ENCODE peak calls at places on chromosomes 3 and 15, in eight cellular contexts. I, W, V, P, U, T, B and A are unnamed samples.

GRCh38 chr3:2511356-2511755 is 412.7 kb downstream of the CNTN4 start:
- DNase-seq in B (no peak), T (no peak), I (no peak), V (no peak), W (no peak), P (peak), U (no peak), A (no peak)

GRCh38 chr3:57597240-57597972 is at the start of gene ARF4:
- DNase-seq in U (peak), B (peak), P (peak), W (peak), T (peak), I (peak), V (peak), A (peak)

GRCh38 chr3:1696654-1697275 is 401.9 kb upstream of the CNTN4 start:
- DNase-seq in P (no peak), W (no peak), I (no peak), U (no peak), V (no peak), B (no peak), T (no peak), A (peak)

GRCh38 chr3:123651449-123652345 is 66.8 kb upstream of the HACD2 start:
- DNase-seq in I (no peak), P (no peak), T (no peak), W (no peak), V (no peak), B (no peak), U (no peak), A (no peak)

GRCh38 chr3:129277829-129278271 is 820 bp upstream of the HMCES start:
- DNase-seq in I (no peak), V (peak), T (no peak), B (peak), P (no peak), W (no peak), U (peak), A (no peak)

GRCh38 chr15:60782316-60782715 is 303.4 kb upstream of the ICE2 start:
- DNase-seq in I (no peak), P (no peak), W (no peak), U (no peak), V (no peak), T (no peak), B (no peak), A (no peak)

GRCh38 chr15:92365079-92365478 is 28.6 kb upstream of the ST8SIA2 start:
- DNase-seq in P (no peak), V (peak), W (no peak), U (peak), T (no peak), B (no peak), I (no peak), A (no peak)

GRCh38 chr3:56844536-56844935 is 42.8 kb upstream of the ARHGEF3 start:
- DNase-seq in T (no peak), B (no peak), I (no peak), P (no peak), V (no peak), U (no peak), W (no peak), A (no peak)

GRCh38 chr3:170021083-170021482 is 16.7 kb upstream of the GPR160 start:
- DNase-seq in T (no peak), B (peak), V (no peak), W (no peak), U (peak), P (no peak), I (no peak), A (no peak)

GRCh38 chr3:69770976-69771634 is 31.8 kb downstream of the MITF start:
- DNase-seq in U (no peak), I (peak), T (no peak), B (no peak), V (no peak), P (no peak), W (no peak), A (no peak)

GRCh38 chr15:92454525-92455105 is 60.9 kb downstream of the ST8SIA2 start:
- DNase-seq in V (no peak), U (no peak), W (no peak), P (no peak), I (no peak), T (no peak), B (no peak), A (no peak)

GRCh38 chr3:14295777-14296176 is 106.6 kb upstream of the SLC6A6 start:
- DNase-seq in V (no peak), I (peak), B (no peak), U (no peak), W (no peak), T (no peak), P (no peak), A (no peak)

GRCh38 chr3:97161169-97161568 is 346.8 kb downstream of the EPHA6 start:
- DNase-seq in W (no peak), P (no peak), B (no peak), I (no peak), U (no peak), V (no peak), T (no peak), A (no peak)

GRCh38 chr3:85864896-85865295 is 906.1 kb downstream of the CADM2 start:
- DNase-seq in P (no peak), V (peak), B (no peak), U (no peak), W (no peak), I (no peak), T (no peak), A (no peak)

GRCh38 chr3:85313380-85313779 is 354.6 kb downstream of the CADM2 start:
- DNase-seq in I (no peak), B (no peak), U (no peak), W (no peak), T (no peak), V (no peak), P (no peak), A (no peak)

GRCh38 chr15:31278056-31278445 is 48.6 kb upstream of the KLF13 start:
- DNase-seq in I (no peak), T (no peak), P (no peak), V (no peak), B (no peak), W (no peak), U (no peak), A (no peak)

GRCh38 chr3:37025562-37026335 is 32.4 kb downstream of the MLH1 start:
- DNase-seq in W (no peak), U (no peak), V (no peak), B (no peak), P (no peak), T (no peak), I (no peak), A (no peak)

GRCh38 chr3:69299344-69299743 is 86.5 kb downstream of the FRMD4B start:
- DNase-seq in I (peak), T (no peak), B (no peak), U (no peak), V (no peak), W (no peak), P (no peak), A (no peak)

GRCh38 chr15:25846377-25846776 is 16.8 kb downstream of the ATP10A start:
- DNase-seq in U (no peak), P (no peak), W (no peak), I (no peak), B (no peak), V (no peak), T (no peak), A (no peak)

GRCh38 chr15:76334438-76335004 is 2.1 kb upstream of the ISL2 start:
- DNase-seq in V (no peak), T (no peak), B (no peak), I (no peak), P (no peak), U (no peak), W (no peak), A (no peak)

GRCh38 chr3:138066383-138066782 is 49.0 kb downstream of the DZIP1L start:
- DNase-seq in U (no peak), T (no peak), W (no peak), P (no peak), I (no peak), V (no peak), B (no peak), A (no peak)

GRCh38 chr3:132004571-132004970 is 30.2 kb downstream of the CPNE4 start:
- DNase-seq in V (no peak), B (peak), U (no peak), W (no peak), P (no peak), I (no peak), T (no peak), A (peak)

GRCh38 chr3:132007617-132008016 is 27.2 kb downstream of the CPNE4 start:
- DNase-seq in P (no peak), W (no peak), V (no peak), U (no peak), I (no peak), T (no peak), B (no peak), A (no peak)

GRCh38 chr3:132003685-132004084 is 31.1 kb downstream of the CPNE4 start:
- DNase-seq in I (no peak), P (no peak), B (no peak), T (no peak), U (no peak), V (no peak), W (no peak), A (no peak)

GRCh38 chr3:132008841-132009638 is 25.8 kb downstream of the CPNE4 start:
- DNase-seq in U (no peak), I (peak), T (no peak), P (no peak), B (no peak), V (no peak), W (no peak), A (no peak)

DNA sequence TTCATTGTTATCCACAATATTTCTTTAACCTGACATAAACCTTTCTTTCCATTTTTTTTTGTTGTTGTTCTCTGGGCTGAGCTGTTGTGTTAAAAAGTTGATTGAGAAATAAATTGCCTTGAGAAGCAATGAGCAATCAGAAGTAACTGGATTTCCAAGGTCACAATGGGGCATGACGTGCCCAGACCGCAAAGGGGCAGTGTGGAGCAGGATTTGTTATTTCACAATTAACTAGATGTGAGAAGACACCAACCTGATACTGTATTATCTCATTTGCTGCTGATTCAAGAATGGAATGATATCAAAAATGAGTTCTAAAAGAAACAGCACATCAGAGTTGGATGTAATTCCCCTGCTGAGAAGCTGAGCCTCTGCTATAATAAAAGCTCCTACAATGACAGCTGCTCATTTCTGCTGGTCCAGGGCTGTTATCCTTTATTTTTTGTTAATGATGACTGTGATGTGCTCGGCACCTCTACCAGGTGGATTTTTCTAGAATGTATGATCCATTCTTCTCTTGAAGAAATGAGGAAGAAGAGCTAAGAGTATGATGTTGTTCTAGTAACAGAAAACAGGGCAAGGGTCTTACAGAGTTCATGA is 28.1 kb downstream of the CPNE4 start:
- DNase-seq in P (peak), W (no peak), B (peak), T (no peak), V (peak), I (peak), U (peak), A (no peak)
- TF ChIP-seq CTCF in P (peak), W (peak), B (peak), T (peak), V (peak), I (peak), U (peak), A (peak)

GRCh38 chr15:89958107-89958805 is 42.9 kb upstream of the ZNF710 start:
- DNase-seq in T (no peak), I (no peak), U (no peak), V (no peak), P (peak), B (no peak), W (no peak), A (no peak)
- H3K4me3 ChIP-seq in T (no peak), I (no peak), U (no peak), V (no peak), P (no peak), B (no peak), W (no peak), A (no peak)

GRCh38 chr3:38214560-38214959 is 49.2 kb downstream of the OXSR1 start:
- DNase-seq in B (no peak), T (no peak), I (peak), P (no peak), W (no peak), V (no peak), U (no peak), A (no peak)
- TF ChIP-seq CTCF in B (no peak), T (no peak), I (no peak), P (no peak), W (no peak), V (no peak), U (no peak), A (no peak)

GRCh38 chr3:157540656-157541055 is 37.4 kb upstream of the VEPH1 start:
- DNase-seq in W (no peak), V (no peak), P (no peak), T (no peak), U (no peak), I (no peak), B (no peak), A (no peak)
- H3K4me3 ChIP-seq in W (no peak), V (no peak), P (no peak), T (no peak), U (no peak), I (no peak), B (no peak), A (no peak)

GRCh38 chr3:65443739-65444447 is 594.8 kb downstream of the MAGI1 start:
- DNase-seq in I (no peak), B (no peak), P (no peak), W (no peak), V (no peak), U (no peak), T (peak), A (no peak)

GRCh38 chr3:65438612-65439011 is 600.1 kb downstream of the MAGI1 start:
- DNase-seq in I (no peak), V (no peak), B (no peak), T (no peak), U (no peak), W (no peak), P (no peak), A (no peak)

GRCh38 chr3:65436580-65436979 is 602.1 kb downstream of the MAGI1 start:
- DNase-seq in T (no peak), I (peak), B (peak), U (peak), W (no peak), V (peak), P (no peak), A (no peak)

GRCh38 chr3:65438096-65438495 is 600.6 kb downstream of the MAGI1 start:
- DNase-seq in U (no peak), V (no peak), B (no peak), W (no peak), I (no peak), T (no peak), P (no peak), A (no peak)

DNA sequence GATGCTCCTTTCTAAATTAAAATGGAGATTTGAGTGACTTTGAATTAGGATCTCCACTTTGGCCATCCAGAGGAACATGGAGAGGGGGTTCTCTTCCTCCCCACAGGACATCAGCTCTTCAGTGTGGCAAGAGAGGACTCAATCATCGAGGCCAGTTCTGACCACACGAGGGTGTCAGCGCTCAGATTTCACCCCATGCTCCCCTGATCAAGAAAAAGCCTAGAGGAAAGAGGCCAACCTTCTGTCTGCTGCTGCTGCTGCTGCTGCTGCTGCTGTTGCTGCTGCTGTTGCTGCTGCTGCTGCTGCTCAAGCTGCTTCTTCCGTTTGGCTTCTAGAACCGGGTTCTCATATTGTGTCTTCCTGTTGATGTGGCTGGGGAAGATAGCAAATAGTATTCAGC is 599.1 kb downstream of the MAGI1 start:
- DNase-seq in T (peak), P (peak), U (peak), V (peak), B (peak), I (peak), W (no peak), A (no peak)
- TF ChIP-seq CTCF in T (peak), P (peak), U (peak), V (peak), B (peak), I (peak), W (peak), A (peak)

GRCh38 chr3:149221783-149222517 is at the start of gene CP:
- DNase-seq in I (no peak), W (no peak), T (no peak), P (no peak), V (no peak), U (no peak), B (peak), A (peak)
- H3K4me3 ChIP-seq in I (no peak), W (no peak), T (no peak), P (no peak), V (no peak), U (no peak), B (no peak), A (peak)

DNA sequence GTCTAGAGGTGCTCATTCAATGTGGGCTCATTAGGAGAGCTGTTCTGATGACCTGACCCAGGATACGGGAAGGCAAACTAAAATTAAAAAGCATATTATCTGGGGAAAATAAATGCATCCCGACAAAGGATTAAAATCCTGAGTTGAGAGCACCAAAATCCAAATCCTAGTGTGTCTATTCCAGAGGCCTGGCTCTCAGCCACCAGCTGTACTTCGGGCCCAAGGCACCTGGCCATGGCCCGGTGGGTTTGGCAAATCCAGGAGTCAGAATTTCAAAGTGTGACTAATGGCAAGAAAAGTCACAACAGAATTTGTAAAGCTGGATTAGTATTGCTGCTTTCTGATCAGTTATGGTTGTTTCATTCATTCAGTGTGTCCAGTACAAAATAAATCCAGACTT is 2.6 kb upstream of the LYSMD4 start:
- DNase-seq in P (no peak), T (no peak), V (no peak), I (no peak), U (no peak), B (no peak), W (no peak), A (no peak)
- TF ChIP-seq CTCF in P (no peak), T (no peak), V (no peak), I (no peak), U (no peak), B (no peak), W (no peak), A (no peak)

DNA sequence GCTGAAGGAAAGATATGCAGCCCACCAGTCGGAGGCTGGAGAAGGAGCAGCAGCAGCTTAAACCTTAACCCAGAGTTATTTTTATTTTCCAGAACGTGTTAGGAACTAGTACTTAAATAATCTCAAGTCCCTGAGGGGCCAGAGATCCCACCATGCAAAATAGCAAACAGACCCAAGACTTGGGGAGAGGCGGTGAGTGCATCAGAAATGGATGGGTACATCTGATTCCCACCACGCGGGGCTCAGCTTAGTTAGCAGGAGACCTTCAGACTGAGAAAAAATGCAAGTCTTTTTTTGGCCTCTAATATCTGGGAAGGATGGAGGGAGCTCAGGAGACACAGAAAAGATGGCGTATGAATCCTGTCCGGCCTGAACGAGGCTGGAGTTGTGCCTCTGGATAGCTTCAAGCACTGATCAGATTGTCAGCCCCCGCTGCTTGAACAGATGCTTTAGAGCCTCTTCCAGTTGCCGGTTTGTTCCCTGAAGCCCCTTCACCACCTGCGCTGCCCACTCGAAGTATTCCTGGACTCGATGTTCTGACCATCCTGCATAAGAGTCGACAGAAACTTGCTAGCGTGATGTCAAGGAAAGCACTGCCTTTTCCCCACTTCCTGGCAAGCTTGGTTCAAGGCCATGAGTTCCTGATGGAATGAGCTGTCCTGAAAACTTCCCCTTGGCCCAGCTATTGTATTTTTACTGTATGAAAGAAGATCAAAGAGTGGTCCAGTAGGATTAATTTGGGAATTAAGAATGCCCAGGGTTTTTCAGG is 1.3 kb downstream of the HDDC3 start:
- DNase-seq in T (no peak), V (no peak), B (peak), I (no peak), P (no peak), U (no peak), W (no peak), A (no peak)
- H3K4me3 ChIP-seq in T (peak), V (no peak), B (no peak), I (peak), P (no peak), U (peak), W (peak), A (peak)

GRCh38 chr15:40255033-40255432 is 16.2 kb downstream of the PAK6 start:
- DNase-seq in U (no peak), V (no peak), W (no peak), P (no peak), I (no peak), T (no peak), B (no peak), A (no peak)

GRCh38 chr15:40252438-40253178 is 13.7 kb downstream of the PAK6 start:
- DNase-seq in T (no peak), U (no peak), I (peak), P (peak), V (peak), B (peak), W (no peak), A (no peak)

GRCh38 chr15:40256642-40257235 is 17.9 kb downstream of the PAK6 start:
- DNase-seq in U (no peak), T (no peak), W (no peak), B (peak), P (peak), V (no peak), I (no peak), A (peak)

GRCh38 chr15:40253179-40253790 is 14.4 kb downstream of the PAK6 start:
- DNase-seq in T (no peak), B (no peak), P (no peak), V (no peak), U (no peak), I (peak), W (no peak), A (no peak)

DNA sequence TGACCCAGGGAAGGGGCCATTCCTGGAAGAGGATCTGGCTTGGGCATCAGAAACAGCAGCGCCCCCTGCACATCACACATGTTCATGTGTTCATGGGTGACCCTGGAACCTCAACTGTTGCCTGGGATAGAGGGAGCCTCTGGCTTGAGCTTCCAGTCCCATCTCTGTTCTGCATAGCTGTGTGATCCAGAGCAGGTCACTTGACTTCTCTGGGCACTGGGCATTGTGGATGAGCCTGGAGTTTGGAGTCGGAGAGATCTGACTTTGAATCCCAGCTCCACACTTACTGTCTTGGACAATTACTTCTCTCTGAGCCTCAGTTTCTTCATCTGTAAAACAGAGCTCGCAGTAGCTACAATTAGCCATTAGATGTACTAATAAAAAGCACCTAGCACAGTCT is 15.6 kb downstream of the PAK6 start:
- DNase-seq in T (no peak), V (no peak), W (no peak), U (no peak), P (no peak), I (no peak), B (no peak), A (no peak)
- TF ChIP-seq CTCF in T (no peak), V (no peak), W (no peak), U (no peak), P (no peak), I (no peak), B (no peak), A (no peak)